ENCODE peak calls at places on chromosome 12, in nine cellular contexts. V is psoas muscle; X is SK-N-MC; P is stimulated activated CD4-positive, alpha-beta T cell treated with anti-CD3 and anti-CD28 coated beads, Interleukin-1b, Interleukin-23, amount 100 ng/mL, for 4 hours; F is activated effector memory CD4-positive, alpha-beta T cell treated with anti-CD3 and anti-CD28 coated beads, Interleukin-2, amount 50 U/mL, for 16 hours; W is lung microvascular endothelial cell; E is stimulated activated CD8-positive, alpha-beta memory T cell treated with anti-CD3 and anti-CD28 coated beads, Interleukin-4, amount 100 ng/mL, for 1 hour; K is astrocyte of the spinal cord; B is Right ventricle myocardium superior. G is an unnamed sample.

GRCh38 chr12:50081096-50081808 is 3.9 kb upstream of the SMARCD1 start:
- DNase-seq in V (no peak), X (no peak), P (no peak), F (no peak), W (no peak), E (no peak), K (no peak), B (no peak), G (peak)

GRCh38 chr12:25364529-25365339 is 114.0 kb upstream of the KRAS start:
- DNase-seq in V (no peak), X (no peak), P (no peak), F (no peak), W (no peak), E (no peak), K (no peak), B (no peak), G (no peak)

GRCh38 chr12:85076688-85077430 is 40.7 kb downstream of the LRRIQ1 start:
- DNase-seq in V (no peak), X (peak), P (no peak), F (no peak), W (peak), E (no peak), K (peak), B (no peak), G (no peak)

GRCh38 chr12:92396647-92397258 is 251.1 kb upstream of the BTG1 start:
- DNase-seq in V (no peak), X (no peak), P (no peak), F (no peak), W (peak), E (no peak), K (peak), B (no peak), G (no peak)

GRCh38 chr12:52205584-52206308 is 13.9 kb upstream of the KRT80 start:
- DNase-seq in V (no peak), X (no peak), P (no peak), F (peak), W (no peak), E (no peak), K (no peak), B (peak), G (peak)

GRCh38 chr12:17370621-17371020 is 719.4 kb downstream of the RERGL start:
- DNase-seq in V (no peak), X (peak), P (no peak), F (no peak), W (no peak), E (no peak), K (no peak), B (no peak), G (no peak)

GRCh38 chr12:64665506-64665905 is 55.2 kb downstream of the RASSF3 start:
- DNase-seq in V (no peak), X (no peak), P (no peak), F (peak), W (peak), E (no peak), K (no peak), B (no peak), G (no peak)

GRCh38 chr12:53844989-53845836 is 93.4 kb upstream of the HOXC13 start:
- DNase-seq in V (no peak), X (no peak), P (no peak), F (no peak), W (no peak), E (no peak), K (no peak), B (no peak), G (no peak)

GRCh38 chr12:79690156-79690605 is 583 bp downstream of the PAWR start:
- DNase-seq in V (peak), X (no peak), P (no peak), F (no peak), W (peak), E (no peak), K (no peak), B (peak), G (peak)

GRCh38 chr12:26853303-26854027 is 20.5 kb upstream of the ITPR2 start:
- DNase-seq in V (peak), X (peak), P (peak), F (peak), W (peak), E (peak), K (peak), B (peak), G (peak)

GRCh38 chr12:52976574-52977071 is 27.7 kb downstream of the KRT18 start:
- DNase-seq in V (no peak), X (no peak), P (no peak), F (no peak), W (no peak), E (no peak), K (peak), B (no peak), G (no peak)

GRCh38 chr12:1680804-1681492 is 9.9 kb upstream of the ADIPOR2 start:
- DNase-seq in V (no peak), X (no peak), P (no peak), F (no peak), W (peak), E (no peak), K (no peak), B (no peak), G (no peak)

GRCh38 chr12:83161451-83161850 is 474.7 kb downstream of the TMTC2 start:
- DNase-seq in V (no peak), X (no peak), P (no peak), F (no peak), W (no peak), E (no peak), K (peak), B (no peak), G (no peak)